ENCODE peak calls at places on chromosomes 13 and 19, in eight cellular contexts. A is breast epithelium, D is kidney, Q is neural progenitor cell, X is brain microvascular endothelial cell, N is uterus, O is pancreas, B is cardiac muscle cell. S is an unnamed sample. For H3K36me3, the result is how much of the 10 kb centered on the place peaks cover.

GRCh38 chr13:98927954-98928927 is 49.6 kb downstream of the DOCK9 start:
- DNase-seq in X (peak), O (no peak), D (no peak), B (no peak), N (peak), Q (no peak), A (no peak), S (peak)

GRCh38 chr19:1489463-1489971 is 633 bp downstream of the PCSK4 start:
- DNase-seq in B (no peak), Q (no peak), D (peak), A (no peak), X (no peak), N (no peak), O (peak), S (no peak)

GRCh38 chr13:44364601-44365000 is 9.0 kb upstream of the SERP2 start:
- DNase-seq in Q (peak), N (no peak), X (peak), D (no peak), B (no peak), O (no peak), A (no peak), S (peak)

GRCh38 chr19:42433503-42434260 is 6.5 kb upstream of the LIPE start:
- DNase-seq in B (peak), N (peak), X (peak), D (peak), Q (peak), A (peak), O (peak), S (no peak)

GRCh38 chr19:15534957-15535864 is 26.9 kb downstream of the CYP4F22 start:
- DNase-seq in Q (no peak), B (no peak), N (no peak), O (no peak), X (no peak), D (no peak), A (no peak), S (no peak)

GRCh38 chr13:110447801-110448200 is 113.7 kb downstream of the RAB20 start:
- DNase-seq in A (no peak), D (peak), O (no peak), B (no peak), X (no peak), Q (no peak), N (peak), S (no peak)

GRCh38 chr19:33292595-33293254 is 9.6 kb downstream of the CEBPA start:
- DNase-seq in D (peak), O (no peak), B (no peak), A (no peak), Q (no peak), N (no peak), X (no peak), S (no peak)

GRCh38 chr19:29245221-29245620 is 32.3 kb upstream of the UQCRFS1 start:
- DNase-seq in O (no peak), X (no peak), N (no peak), A (no peak), D (no peak), Q (no peak), B (no peak), S (no peak)

GRCh38 chr13:102863590-102863989 is 17.8 kb downstream of the ERCC5 start:
- DNase-seq in A (no peak), X (no peak), N (no peak), B (no peak), D (no peak), O (no peak), Q (no peak), S (no peak)

GRCh38 chr13:48001127-48001881 is at the start of gene SUCLA2:
- DNase-seq in A (peak), N (peak), Q (peak), O (peak), D (peak), X (peak), B (peak), S (no peak)

GRCh38 chr13:34104853-34105252 is 286.9 kb downstream of the RFC3 start:
- DNase-seq in A (no peak), N (no peak), Q (no peak), D (no peak), X (no peak), B (no peak), O (no peak), S (no peak)

GRCh38 chr13:28865312-28865711 is 45.2 kb downstream of the MTUS2 start:
- DNase-seq in O (no peak), D (no peak), A (no peak), X (no peak), B (no peak), Q (no peak), N (no peak), S (no peak)

GRCh38 chr13:30581582-30581981 is 36.1 kb upstream of the USPL1 start:
- DNase-seq in X (no peak), Q (peak), N (no peak), O (no peak), B (peak), D (no peak), A (no peak), S (no peak)

GRCh38 chr13:100511422-100511821 is 77.2 kb downstream of the GGACT start:
- DNase-seq in Q (no peak), A (no peak), N (no peak), D (no peak), B (no peak), X (no peak), O (no peak), S (no peak)

GRCh38 chr19:58328999-58329398 is 2.2 kb downstream of the ZSCAN22 start:
- DNase-seq in N (no peak), D (no peak), B (peak), O (no peak), Q (peak), A (no peak), X (no peak), S (no peak)

GRCh38 chr19:11323601-11324078 is 15.8 kb downstream of the RAB3D start:
- DNase-seq in N (no peak), X (no peak), A (no peak), Q (no peak), O (no peak), D (no peak), B (no peak), S (no peak)

GRCh38 chr19:11324748-11325389 is 14.6 kb downstream of the RAB3D start:
- DNase-seq in N (peak), O (no peak), B (no peak), X (no peak), D (no peak), Q (no peak), A (no peak), S (no peak)

GRCh38 chr19:11322269-11323024 is 17.0 kb downstream of the RAB3D start:
- DNase-seq in D (no peak), A (no peak), X (no peak), Q (no peak), O (no peak), B (no peak), N (no peak), S (no peak)

GRCh38 chr19:11325544-11325943 is 13.9 kb downstream of the RAB3D start:
- DNase-seq in N (no peak), O (no peak), Q (no peak), A (no peak), X (no peak), B (no peak), D (no peak), S (no peak)

DNA sequence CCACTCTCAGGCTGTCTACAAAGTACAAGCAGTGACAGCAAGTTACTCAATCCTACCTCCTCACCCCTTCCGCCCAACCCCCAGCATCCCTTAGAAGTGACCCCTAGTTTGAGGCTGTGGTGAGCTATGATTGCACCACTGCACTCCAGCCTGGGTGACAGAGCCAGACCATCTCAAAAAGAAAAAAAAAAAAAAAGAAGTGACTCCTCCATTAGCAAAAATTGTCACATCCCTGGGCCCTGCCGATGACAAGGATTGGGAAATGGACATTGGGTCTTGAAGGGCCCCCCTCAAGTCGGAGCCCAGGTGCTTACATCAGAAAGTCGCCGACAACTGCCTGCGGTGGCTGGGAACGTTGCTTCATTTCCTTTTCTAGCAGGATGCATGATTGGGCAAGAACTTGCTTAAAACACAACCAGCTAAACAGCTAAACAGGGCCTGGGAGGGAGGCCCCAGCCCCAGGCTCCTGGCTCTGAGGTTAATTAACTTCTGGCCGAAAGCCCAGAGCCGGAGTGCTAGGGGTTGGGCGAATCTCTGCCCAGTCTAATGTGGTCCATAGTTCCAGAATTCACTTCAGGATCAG is 15.3 kb downstream of the RAB3D start:
- DNase-seq in B (no peak), N (peak), Q (no peak), O (peak), A (peak), X (peak), D (peak), S (peak)
- H3K4me3 ChIP-seq in B (no peak), N (no peak), Q (no peak), O (no peak), A (no peak), X (peak), D (no peak), S (no peak)

DNA sequence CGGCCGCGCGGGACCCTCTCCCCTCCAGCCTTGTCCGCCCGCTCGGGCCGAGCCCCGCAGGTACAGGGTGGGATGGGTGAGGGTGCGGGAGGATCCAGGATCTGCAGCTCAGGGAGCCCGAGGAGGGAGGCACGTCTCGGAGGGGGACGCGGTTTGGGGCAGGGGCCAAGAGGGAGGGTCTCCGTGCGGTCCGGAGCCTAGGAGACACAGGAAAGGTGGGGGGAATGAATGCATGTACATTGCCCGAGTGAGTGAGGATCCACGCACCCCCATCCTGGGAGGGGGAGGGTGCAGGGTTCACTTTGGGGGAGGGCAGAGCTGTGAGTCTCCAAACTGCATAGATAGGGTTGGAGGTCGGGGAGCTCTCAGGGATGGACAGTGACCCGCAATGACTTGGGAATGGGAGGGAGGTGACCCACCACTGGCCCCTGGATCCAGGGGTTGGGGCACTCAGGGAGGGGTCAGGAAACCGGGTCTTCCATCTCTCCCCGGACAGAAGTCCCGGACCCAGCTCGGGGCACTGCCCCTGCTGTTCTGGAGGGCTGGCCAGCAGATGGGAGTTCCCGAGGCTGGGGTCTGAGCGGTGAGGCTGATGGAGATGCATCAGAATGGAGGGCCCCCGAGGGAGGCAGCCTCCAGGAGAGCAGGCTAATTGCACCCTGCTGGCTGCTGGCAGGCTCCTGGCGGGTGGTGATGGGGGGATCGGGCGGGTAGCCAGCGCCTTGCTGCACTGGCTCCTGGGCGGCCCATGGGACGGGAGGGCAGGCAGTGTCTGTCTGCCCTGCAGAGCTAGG is 548 bp downstream of the KCNN1 start:
- DNase-seq in A (no peak), B (no peak), N (no peak), Q (peak), O (no peak), X (no peak), D (no peak), S (no peak)
- H3K36me3 ChIP-seq in A (under half), B (under half), N (under half), Q (under half), O (under half), X (under half), D (under half), S (under half)

DNA sequence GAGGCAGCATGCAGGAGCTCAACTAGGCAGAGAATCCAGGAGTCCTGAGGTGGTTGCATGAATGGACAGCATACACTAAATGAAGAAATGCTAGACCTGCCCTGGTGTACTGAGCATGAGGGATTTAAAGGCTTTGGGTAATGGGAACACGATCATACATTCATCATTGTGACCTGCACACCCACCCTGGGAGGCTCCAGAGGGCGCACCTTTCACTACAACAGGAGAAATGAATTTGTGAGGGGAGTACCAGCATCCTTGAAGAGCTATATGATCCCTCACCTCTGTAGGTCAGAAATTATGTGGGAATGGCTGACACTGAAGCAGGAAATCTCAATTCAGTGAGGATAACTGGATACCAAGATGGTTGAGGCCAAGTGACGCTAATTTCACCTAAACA is 8.9 kb downstream of the KLK2 start:
- DNase-seq in X (no peak), N (no peak), A (no peak), O (no peak), D (no peak), B (no peak), Q (no peak), S (no peak)
- TF ChIP-seq CTCF in X (no peak), N (no peak), A (no peak), O (no peak), D (no peak), B (no peak), Q (no peak), S (no peak)

DNA sequence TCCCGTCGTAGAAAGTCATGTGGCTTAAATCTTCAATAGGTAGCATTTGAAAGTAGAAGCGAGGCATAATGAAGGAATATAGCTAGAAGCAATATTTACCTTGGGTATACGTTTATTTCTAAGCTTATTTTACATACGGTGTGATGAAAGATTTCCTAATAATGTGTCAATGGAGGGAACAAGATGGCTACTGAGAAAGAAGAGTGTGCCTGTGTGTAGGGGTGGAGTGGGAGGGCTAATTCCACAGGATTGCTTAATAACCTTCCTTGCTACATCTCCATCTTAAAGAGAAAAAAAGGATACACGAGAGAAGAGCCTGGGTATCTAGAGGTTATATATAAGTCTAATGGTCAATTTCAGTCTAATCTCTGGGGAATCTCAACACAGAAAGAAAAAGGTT is 2.0 kb downstream of the SPART start:
- DNase-seq in N (no peak), A (no peak), D (no peak), Q (no peak), O (no peak), B (no peak), X (no peak), S (no peak)
- H3K4me3 ChIP-seq in N (peak), A (peak), D (peak), Q (peak), O (no peak), B (no peak), X (peak), S (peak)

DNA sequence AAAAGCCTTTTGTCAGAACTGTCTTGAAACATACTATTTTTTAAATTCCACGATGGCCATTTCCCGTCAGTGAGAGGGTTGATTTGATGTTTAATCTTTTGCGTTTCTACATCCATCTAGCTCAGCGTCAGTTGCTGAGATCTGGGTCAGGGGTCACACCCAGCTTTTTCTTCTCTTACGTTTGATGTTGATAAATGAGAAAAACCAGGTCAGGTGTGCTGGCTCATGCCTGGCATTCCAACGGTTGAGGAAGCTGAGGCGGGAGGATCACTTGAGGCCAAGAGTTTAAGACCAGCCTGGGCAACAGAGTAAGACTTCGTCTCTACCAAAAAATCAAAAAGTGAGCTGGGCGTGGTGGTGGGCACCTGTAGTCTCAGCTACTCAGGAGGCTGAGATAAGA is 168.9 kb downstream of the PTPRS start:
- DNase-seq in D (peak), B (no peak), A (no peak), O (no peak), Q (no peak), N (no peak), X (no peak), S (no peak)
- H3K36me3 ChIP-seq in D (under half), B (under half), A (under half), O (under half), Q (under half), N (under half), X (under half), S (under half)

DNA sequence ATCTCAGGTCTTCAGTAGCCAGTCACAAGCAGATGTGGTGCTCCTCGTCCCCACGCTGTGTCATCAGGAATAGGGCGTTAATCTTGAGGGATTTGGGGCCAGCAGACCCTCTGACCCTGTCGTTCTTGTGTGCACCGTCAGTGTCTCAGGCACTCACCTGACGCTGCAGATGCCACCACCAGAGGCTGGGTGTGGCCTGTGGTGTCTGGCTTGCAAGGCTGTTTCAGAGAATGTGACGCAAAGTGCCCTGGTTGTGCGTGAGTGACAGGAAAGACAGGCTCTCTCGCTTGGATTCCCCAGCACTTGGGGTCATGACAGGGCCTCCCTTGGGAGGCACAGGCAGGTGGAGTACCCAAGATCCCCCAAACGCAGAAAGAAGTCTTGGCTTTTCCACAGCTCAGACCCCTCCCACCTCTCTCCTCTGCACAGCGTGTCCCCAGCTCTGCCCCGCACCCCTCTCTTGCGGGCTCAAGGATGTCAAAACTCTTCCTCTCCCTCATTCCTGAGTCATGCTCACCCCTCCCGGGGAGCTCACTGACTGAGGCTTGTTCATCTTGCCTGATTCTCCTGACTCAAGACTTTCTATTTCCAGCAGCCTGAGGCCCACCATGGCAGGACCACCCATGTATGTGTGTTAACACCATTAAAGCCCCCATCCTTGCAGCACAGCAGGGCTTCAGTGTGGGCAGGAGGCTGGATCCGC is 21.0 kb downstream of the DHX34 start:
- DNase-seq in B (no peak), O (no peak), D (no peak), X (peak), Q (no peak), N (no peak), A (no peak), S (no peak)
- TF ChIP-seq CTCF in B (no peak), O (no peak), D (no peak), X (no peak), Q (no peak), N (no peak), A (no peak), S (no peak)

DNA sequence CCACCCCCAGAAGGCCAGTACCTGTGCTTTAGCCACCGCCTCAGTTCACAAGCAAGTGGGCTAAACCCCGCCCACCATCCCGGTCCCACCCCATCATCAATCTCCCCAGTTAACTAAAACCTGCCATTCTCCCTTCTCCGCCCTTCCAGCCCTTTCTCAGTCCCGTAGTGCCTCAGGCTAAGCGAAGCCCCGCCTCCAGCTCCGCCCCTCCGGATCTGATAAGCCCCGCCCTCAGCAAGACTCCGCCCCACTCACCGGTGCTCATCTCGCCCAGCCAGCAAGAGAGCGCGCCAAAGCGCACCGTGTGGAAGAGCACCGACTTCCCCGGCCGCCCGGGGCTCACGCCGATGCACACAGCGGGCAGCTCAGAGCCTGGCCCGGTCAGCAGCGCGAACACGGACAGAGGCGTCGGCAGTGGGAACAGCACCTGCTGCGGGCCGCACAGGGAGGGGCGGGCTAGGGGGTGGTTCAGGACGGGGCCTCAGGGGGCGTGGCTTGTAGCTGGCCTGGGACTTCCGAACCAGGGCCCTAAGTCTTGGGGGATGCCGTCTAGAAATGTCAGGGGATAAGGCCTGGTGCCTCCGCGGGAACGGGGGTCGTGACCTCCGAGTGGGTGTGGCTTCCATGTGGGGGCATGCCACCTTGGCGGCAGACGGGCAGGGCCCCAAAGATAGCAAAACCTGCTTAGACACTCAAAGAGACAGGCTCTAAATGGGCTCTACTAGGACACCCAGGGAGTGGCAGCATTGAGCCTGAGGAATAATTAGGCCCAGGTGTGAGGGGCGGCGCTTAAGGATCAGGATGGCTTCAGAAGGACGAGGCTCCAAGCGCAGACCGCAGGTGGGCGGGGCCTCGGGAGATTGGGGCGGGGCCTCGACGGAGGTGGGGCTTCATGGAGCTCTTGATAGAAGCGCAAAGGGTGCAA is 21.4 kb downstream of the MAP4K1 start:
- DNase-seq in Q (peak), O (peak), A (no peak), B (peak), D (no peak), X (no peak), N (no peak), S (no peak)
- H3K4me3 ChIP-seq in Q (peak), O (peak), A (peak), B (peak), D (no peak), X (no peak), N (no peak), S (no peak)

GRCh38 chr19:13827656-13828055 is 32.4 kb downstream of the ZSWIM4 start:
- DNase-seq in B (no peak), X (no peak), A (no peak), O (no peak), D (no peak), Q (no peak), N (no peak), S (no peak)
- H3K36me3 ChIP-seq in B (under half), X (under half), A (under half), O (under half), D (under half), Q (under half), N (under half), S (under half)

GRCh38 chr13:112249644-112250610 is 126.2 kb upstream of the SPACA7 start:
- DNase-seq in O (no peak), X (no peak), D (no peak), N (no peak), Q (peak), A (no peak), B (no peak), S (no peak)
- TF ChIP-seq CTCF in O (no peak), X (no peak), D (no peak), N (no peak), Q (no peak), A (no peak), B (no peak), S (no peak)